ENCODE peak calls at places on chromosome 1, in five cellular contexts. J is naive thymus-derived CD4-positive, alpha-beta T cell; K is stomach; I is tibial nerve; N is lung. B is an unnamed sample.

GRCh38 chr1:218742478-218743260 is 397.5 kb downstream of the TGFB2 start:
- DNase-seq in J (no peak), K (no peak), I (no peak), N (no peak), B (no peak)

GRCh38 chr1:177659259-177659658 is 310.6 kb downstream of the SEC16B start:
- DNase-seq in J (no peak), K (no peak), I (no peak), N (no peak), B (no peak)

GRCh38 chr1:49293016-49293415 is 516.3 kb upstream of the BEND5 start:
- DNase-seq in J (no peak), K (no peak), I (no peak), N (no peak), B (no peak)

GRCh38 chr1:174913225-174913903 is 86.4 kb upstream of the CACYBP start:
- DNase-seq in J (no peak), K (no peak), I (no peak), N (no peak), B (no peak)

GRCh38 chr1:52567943-52568342 is 15.1 kb upstream of the TUT4 start:
- DNase-seq in J (peak; percentile 26), K (no peak), I (no peak), N (no peak), B (no peak)

GRCh38 chr1:17011439-17012307 is at the start of gene ATP13A2:
- DNase-seq in J (peak; percentile 82), K (peak; percentile 89), I (peak; percentile 56), N (peak; percentile 75), B (peak; percentile 68)

GRCh38 chr1:22712502-22713271 is 2.0 kb downstream of the EPHB2 start:
- DNase-seq in J (no peak), K (no peak), I (no peak), N (no peak), B (no peak)

GRCh38 chr1:27436204-27437159 is 44.1 kb downstream of the GPR3 start:
- DNase-seq in J (peak; percentile 45), K (no peak), I (no peak), N (no peak), B (no peak)

GRCh38 chr1:150543500-150544143 is 5.6 kb upstream of the ADAMTSL4 start:
- DNase-seq in J (no peak), K (no peak), I (no peak), N (no peak), B (peak; percentile 89)

GRCh38 chr1:227917081-227917950 is 30.4 kb downstream of the WNT9A start:
- DNase-seq in J (no peak), K (no peak), I (no peak), N (no peak), B (no peak)

GRCh38 chr1:87325982-87326738 is 2.5 kb upstream of the LMO4 start:
- DNase-seq in J (peak; percentile 59), K (peak; percentile 30), I (no peak), N (peak; percentile 42), B (no peak)

GRCh38 chr1:61277129-61277801 is 194.9 kb downstream of the NFIA start:
- DNase-seq in J (no peak), K (no peak), I (no peak), N (no peak), B (no peak)

GRCh38 chr1:54763814-54764131 is 550 bp downstream of the PARS2 start:
- DNase-seq in J (no peak), K (no peak), I (no peak), N (no peak), B (no peak)

DNA sequence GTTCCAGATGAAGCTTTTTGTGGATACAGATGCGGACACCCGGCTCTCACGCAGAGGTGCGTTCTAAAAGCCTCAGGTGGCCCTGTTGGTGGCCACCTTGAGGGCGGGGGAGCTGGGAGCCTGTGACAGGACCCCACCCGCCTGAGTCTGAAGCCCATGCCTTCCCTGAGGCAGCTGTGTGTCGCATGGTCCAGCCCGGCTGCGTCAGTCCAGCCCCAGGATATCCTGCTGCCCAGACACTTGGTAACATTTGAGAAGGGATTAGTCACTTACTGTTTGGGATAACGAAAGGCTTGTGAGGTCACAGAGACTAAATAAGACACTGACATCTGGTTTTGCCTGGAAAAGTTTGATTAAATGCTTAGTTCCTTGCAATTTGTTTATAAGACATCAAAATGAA is 68.9 kb downstream of the UCK2 start:
- DNase-seq in J (no peak), K (no peak), I (no peak), N (no peak), B (no peak)
- H3K4me1 ChIP-seq in J (no peaks in the 10 kb centered on the region), K (peaks cover 37% of the 10 kb centered on the region), I (peaks cover 62% of the 10 kb centered on the region), N (peaks cover 18% of the 10 kb centered on the region), B (peaks cover 61% of the 10 kb centered on the region)

GRCh38 chr1:24992124-24992760 is 62.2 kb upstream of the RUNX3 start:
- DNase-seq in J (no peak), K (no peak), I (no peak), N (no peak), B (no peak)

GRCh38 chr1:24991242-24992037 is 61.4 kb upstream of the RUNX3 start:
- DNase-seq in J (no peak), K (no peak), I (no peak), N (no peak), B (no peak)

GRCh38 chr1:24990136-24990535 is 60.1 kb upstream of the RUNX3 start:
- DNase-seq in J (no peak), K (no peak), I (no peak), N (no peak), B (no peak)

GRCh38 chr1:24989082-24989481 is 59.0 kb upstream of the RUNX3 start:
- DNase-seq in J (no peak), K (no peak), I (no peak), N (no peak), B (no peak)

GRCh38 chr1:24990796-24991195 is 60.7 kb upstream of the RUNX3 start:
- DNase-seq in J (no peak), K (no peak), I (no peak), N (no peak), B (no peak)
- H3K4me1 ChIP-seq in J (peaks cover 70% of the 10 kb centered on the region), K (peaks cover 7% of the 10 kb centered on the region), I (no peaks in the 10 kb centered on the region), N (no peaks in the 10 kb centered on the region), B (no peaks in the 10 kb centered on the region)

GRCh38 chr1:205444300-205444930 is 11.4 kb downstream of the BLACAT1 start:
- DNase-seq in J (no peak), K (no peak), I (no peak), N (no peak), B (no peak)
- H3K4me1 ChIP-seq in J (peaks cover 25% of the 10 kb centered on the region), K (peaks cover 35% of the 10 kb centered on the region), I (peaks cover 43% of the 10 kb centered on the region), N (peaks cover 18% of the 10 kb centered on the region), B (peaks cover 61% of the 10 kb centered on the region)

GRCh38 chr1:201504179-201504631 is 2.7 kb downstream of the CSRP1 start:
- DNase-seq in J (no peak), K (no peak), I (no peak), N (no peak), B (no peak)
- H3K4me1 ChIP-seq in J (peaks cover 20% of the 10 kb centered on the region), K (peaks cover 70% of the 10 kb centered on the region), I (peaks cover 83% of the 10 kb centered on the region), N (peaks cover 38% of the 10 kb centered on the region), B (no peaks in the 10 kb centered on the region)

DNA sequence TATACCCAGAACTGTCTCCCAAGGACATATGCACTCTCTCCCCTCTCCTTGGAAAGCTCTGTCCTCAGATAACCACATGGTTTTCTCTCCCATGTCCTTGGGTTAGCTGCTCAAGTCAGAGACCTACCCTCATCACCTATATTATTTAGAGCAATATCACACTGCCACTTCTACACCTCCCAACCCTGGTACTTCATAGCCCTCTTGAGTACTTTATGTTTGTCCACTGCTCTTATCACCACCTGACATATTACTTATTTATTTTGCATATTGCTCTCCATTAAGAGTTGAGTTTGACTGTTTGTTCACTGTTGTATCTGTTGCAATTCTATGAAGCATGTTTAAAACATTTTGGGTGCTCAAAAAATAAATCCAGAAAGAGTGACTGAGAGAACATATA is 126.3 kb upstream of the ATP1B1 start:
- DNase-seq in J (no peak), K (no peak), I (no peak), N (no peak), B (no peak)
- H3K4me1 ChIP-seq in J (no peaks in the 10 kb centered on the region), K (no peaks in the 10 kb centered on the region), I (no peaks in the 10 kb centered on the region), N (no peaks in the 10 kb centered on the region), B (no peaks in the 10 kb centered on the region)

DNA sequence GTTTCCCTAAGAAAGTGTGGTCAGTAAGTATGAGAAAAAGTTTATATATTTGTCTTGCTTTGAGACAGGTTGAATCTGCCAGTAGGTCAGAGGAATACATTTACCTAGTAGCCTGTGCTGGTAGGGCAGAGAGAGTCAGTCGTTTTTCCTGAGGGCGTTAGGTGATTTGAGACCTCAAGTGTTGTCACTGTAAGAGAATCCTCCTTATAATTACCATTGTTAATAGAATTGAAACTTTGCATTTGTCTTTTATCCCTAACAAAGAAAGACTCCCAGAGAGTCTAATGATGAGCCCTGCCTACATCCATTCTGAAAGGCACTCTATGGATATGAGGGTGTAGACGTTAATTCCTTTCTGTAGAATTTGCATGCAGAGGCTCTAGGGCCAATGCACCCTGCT is 16.4 kb downstream of the PBX1 start:
- DNase-seq in J (no peak), K (no peak), I (no peak), N (no peak), B (no peak)
- H3K4me1 ChIP-seq in J (no peaks in the 10 kb centered on the region), K (peaks cover 12% of the 10 kb centered on the region), I (peaks cover 38% of the 10 kb centered on the region), N (peaks cover 6% of the 10 kb centered on the region), B (peaks cover 58% of the 10 kb centered on the region)

GRCh38 chr1:192632188-192632587 is 3.8 kb upstream of the RGS13 start:
- DNase-seq in J (no peak), K (no peak), I (no peak), N (no peak), B (no peak)

GRCh38 chr1:192632641-192633532 is 3.1 kb upstream of the RGS13 start:
- DNase-seq in J (no peak), K (no peak), I (no peak), N (no peak), B (no peak)

GRCh38 chr1:192633533-192634258 is 2.3 kb upstream of the RGS13 start:
- DNase-seq in J (no peak), K (no peak), I (no peak), N (no peak), B (no peak)

GRCh38 chr1:192630521-192631287 is 5.2 kb upstream of the RGS13 start:
- DNase-seq in J (no peak), K (no peak), I (no peak), N (no peak), B (no peak)

GRCh38 chr1:192631749-192632148 is 4.2 kb upstream of the RGS13 start:
- DNase-seq in J (no peak), K (no peak), I (no peak), N (no peak), B (no peak)
- H3K4me1 ChIP-seq in J (no peaks in the 10 kb centered on the region), K (no peaks in the 10 kb centered on the region), I (no peaks in the 10 kb centered on the region), N (no peaks in the 10 kb centered on the region), B (peaks cover 18% of the 10 kb centered on the region)

DNA sequence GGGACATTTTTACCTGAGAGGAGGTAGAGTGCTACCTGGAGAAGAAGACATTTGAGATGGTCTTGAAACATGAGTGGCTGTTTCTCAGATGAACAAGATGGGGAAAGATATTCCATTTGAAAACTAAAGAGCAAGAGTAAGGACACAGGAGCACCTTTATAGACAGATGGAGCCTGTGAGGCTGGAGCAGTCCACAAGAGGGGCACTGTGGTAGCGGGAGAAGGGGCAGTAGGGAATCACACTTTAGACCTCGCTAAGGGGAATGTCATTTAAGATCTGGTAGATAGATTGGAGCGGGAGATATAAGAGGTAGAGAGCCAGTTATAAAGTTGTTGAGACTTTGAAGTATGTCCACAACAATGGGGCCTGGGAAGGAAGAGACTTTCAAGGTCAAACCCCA is 23.4 kb downstream of the DYNLT5 start:
- DNase-seq in J (no peak), K (no peak), I (no peak), N (no peak), B (no peak)
- H3K4me1 ChIP-seq in J (no peaks in the 10 kb centered on the region), K (no peaks in the 10 kb centered on the region), I (peaks cover 3% of the 10 kb centered on the region), N (no peaks in the 10 kb centered on the region), B (no peaks in the 10 kb centered on the region)

DNA sequence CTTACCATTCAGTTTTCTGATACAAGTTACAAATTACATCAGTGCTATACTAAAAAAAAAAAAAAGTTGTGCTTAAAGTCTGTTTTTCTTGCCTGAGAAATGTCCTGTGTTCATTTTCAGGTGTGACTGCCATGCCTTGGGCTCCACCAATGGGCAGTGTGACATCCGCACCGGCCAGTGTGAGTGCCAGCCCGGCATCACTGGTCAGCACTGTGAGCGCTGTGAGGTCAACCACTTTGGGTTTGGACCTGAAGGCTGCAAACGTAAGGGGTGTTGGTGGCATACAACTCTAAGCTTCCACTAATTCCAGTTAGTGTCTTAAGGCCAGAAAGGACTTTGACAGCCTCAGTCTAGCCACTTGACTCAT is 60.1 kb upstream of the LAMC2 start:
- DNase-seq in J (no peak), K (no peak), I (no peak), N (no peak), B (no peak)
- H3K4me1 ChIP-seq in J (no peaks in the 10 kb centered on the region), K (no peaks in the 10 kb centered on the region), I (peaks cover 27% of the 10 kb centered on the region), N (peaks cover 2% of the 10 kb centered on the region), B (no peaks in the 10 kb centered on the region)